ENCODE peak calls at places on chromosomes 4 and X, in four cellular contexts. A, F, L and J are unnamed samples.

GRCh38 chr4:48778431-48779094 is 1.5 kb downstream of the FRYL start:
- DNase-seq in A (no peak), F (peak), L (no peak), J (no peak)

GRCh38 chr4:171979461-171979860 is 166.3 kb downstream of the GALNTL6 start:
- DNase-seq in A (no peak), F (no peak), L (no peak), J (no peak)

GRCh38 chr4:143353797-143354196 is 17.1 kb downstream of the GAB1 start:
- DNase-seq in A (no peak), F (no peak), L (no peak), J (no peak)

GRCh38 chr4:26806331-26806730 is 54.3 kb upstream of the STIM2 start:
- DNase-seq in A (no peak), F (no peak), L (no peak), J (no peak)

GRCh38 chr4:139800082-139800481 is 134.5 kb downstream of the MGST2 start:
- DNase-seq in A (no peak), F (no peak), L (peak), J (no peak)

GRCh38 chr4:98573791-98574190 is 84.6 kb downstream of the TSPAN5 start:
- DNase-seq in A (no peak), F (no peak), L (no peak), J (no peak)

GRCh38 chrX:2237976-2238375 is 262.8 kb downstream of the DHRSX start:
- DNase-seq in A (no peak), F (no peak), L (no peak), J (no peak)

GRCh38 chr4:169724251-169724650 is 33.5 kb downstream of the HPF1 start:
- DNase-seq in A (no peak), F (no peak), L (no peak), J (no peak)

GRCh38 chrX:18354369-18355329 is at the start of gene SCML2:
- DNase-seq in A (peak), F (peak), L (peak), J (no peak)

GRCh38 chr4:185137233-185137925 is 5.7 kb upstream of the SLC25A4 start:
- DNase-seq in A (no peak), F (no peak), L (no peak), J (no peak)

GRCh38 chr4:121277194-121278105 is 103.4 kb downstream of the QRFPR start:
- DNase-seq in A (no peak), F (peak), L (peak), J (peak)

GRCh38 chr4:178778500-178778899 is 1336.3 kb upstream of the AGA start:
- DNase-seq in A (no peak), F (no peak), L (no peak), J (no peak)

GRCh38 chrX:20007962-20008633 is 17.2 kb upstream of the BCLAF3 start:
- DNase-seq in A (no peak), F (no peak), L (no peak), J (no peak)

GRCh38 chrX:17459596-17459995 is 84.6 kb downstream of the NHS start:
- DNase-seq in A (no peak), F (no peak), L (no peak), J (no peak)

GRCh38 chr4:14110407-14110806 is 482.9 kb upstream of the BOD1L1 start:
- DNase-seq in A (no peak), F (no peak), L (peak), J (no peak)

GRCh38 chr4:51930557-51930956 is 87.6 kb downstream of the DCUN1D4 start:
- DNase-seq in A (no peak), F (no peak), L (no peak), J (no peak)

GRCh38 chr4:77308843-77309242 is 151.8 kb downstream of the CCNG2 start:
- DNase-seq in A (peak), F (peak), L (peak), J (peak)

GRCh38 chr4:66590488-66591215 is 920.4 kb upstream of the EPHA5 start:
- DNase-seq in A (no peak), F (no peak), L (no peak), J (no peak)

GRCh38 chr4:47167391-47167790 is 136.0 kb downstream of the GABRB1 start:
- DNase-seq in A (no peak), F (no peak), L (no peak), J (no peak)

GRCh38 chr4:127212701-127213100 is 420.1 kb upstream of the INTU start:
- DNase-seq in A (no peak), F (no peak), L (no peak), J (no peak)

GRCh38 chr4:185709802-185710486 is 102.0 kb downstream of the SORBS2 start:
- DNase-seq in A (no peak), F (peak), L (no peak), J (no peak)

GRCh38 chrX:3263681-3264126 is 82.7 kb downstream of the MXRA5 start:
- DNase-seq in A (no peak), F (no peak), L (peak), J (no peak)

GRCh38 chr4:46653842-46654241 is 255.2 kb downstream of the COX7B2 start:
- DNase-seq in A (no peak), F (no peak), L (no peak), J (no peak)

GRCh38 chr4:114688063-114688462 is 89.5 kb downstream of the UGT8 start:
- DNase-seq in A (no peak), F (no peak), L (no peak), J (no peak)

GRCh38 chrX:29652484-29652883 is 562.9 kb upstream of the MAGEB2 start:
- DNase-seq in A (no peak), F (no peak), L (no peak), J (no peak)

GRCh38 chrX:11667286-11667685 is 1.6 kb upstream of the ARHGAP6 start:
- DNase-seq in A (no peak), F (no peak), L (no peak), J (no peak)

GRCh38 chr4:183837222-183837621 is 67.9 kb upstream of the STOX2 start:
- DNase-seq in A (no peak), F (no peak), L (no peak), J (no peak)

GRCh38 chr4:183842134-183842838 is 62.8 kb upstream of the STOX2 start:
- DNase-seq in A (no peak), F (no peak), L (no peak), J (no peak)

GRCh38 chr4:183838987-183839712 is 66.0 kb upstream of the STOX2 start:
- DNase-seq in A (no peak), F (no peak), L (peak), J (no peak)

GRCh38 chr4:183841001-183841400 is 64.1 kb upstream of the STOX2 start:
- DNase-seq in A (no peak), F (no peak), L (no peak), J (no peak)

DNA sequence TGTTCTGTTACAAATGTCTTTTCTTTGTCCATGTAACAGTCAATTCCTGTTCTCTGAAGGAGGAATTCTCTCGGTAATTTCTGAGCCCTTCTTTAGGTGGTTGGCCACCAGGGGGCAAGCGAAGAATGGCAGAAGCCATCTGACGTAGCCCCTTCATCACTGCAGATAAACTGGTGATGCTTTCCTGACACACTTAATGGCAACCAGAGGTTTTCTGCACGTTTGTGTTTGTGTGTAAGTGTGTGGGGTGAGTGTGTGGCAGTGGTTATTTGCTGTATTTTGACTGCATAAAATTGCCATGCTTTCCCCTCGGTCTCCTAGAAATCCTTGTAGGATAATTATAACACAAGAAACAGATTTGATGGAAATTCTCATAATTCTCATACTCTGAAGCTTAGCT is 64.8 kb upstream of the STOX2 start:
- DNase-seq in A (peak), F (peak), L (peak), J (peak)
- TF ChIP-seq MAX in A (no peak), F (no peak), L (no peak), J (no peak)

DNA sequence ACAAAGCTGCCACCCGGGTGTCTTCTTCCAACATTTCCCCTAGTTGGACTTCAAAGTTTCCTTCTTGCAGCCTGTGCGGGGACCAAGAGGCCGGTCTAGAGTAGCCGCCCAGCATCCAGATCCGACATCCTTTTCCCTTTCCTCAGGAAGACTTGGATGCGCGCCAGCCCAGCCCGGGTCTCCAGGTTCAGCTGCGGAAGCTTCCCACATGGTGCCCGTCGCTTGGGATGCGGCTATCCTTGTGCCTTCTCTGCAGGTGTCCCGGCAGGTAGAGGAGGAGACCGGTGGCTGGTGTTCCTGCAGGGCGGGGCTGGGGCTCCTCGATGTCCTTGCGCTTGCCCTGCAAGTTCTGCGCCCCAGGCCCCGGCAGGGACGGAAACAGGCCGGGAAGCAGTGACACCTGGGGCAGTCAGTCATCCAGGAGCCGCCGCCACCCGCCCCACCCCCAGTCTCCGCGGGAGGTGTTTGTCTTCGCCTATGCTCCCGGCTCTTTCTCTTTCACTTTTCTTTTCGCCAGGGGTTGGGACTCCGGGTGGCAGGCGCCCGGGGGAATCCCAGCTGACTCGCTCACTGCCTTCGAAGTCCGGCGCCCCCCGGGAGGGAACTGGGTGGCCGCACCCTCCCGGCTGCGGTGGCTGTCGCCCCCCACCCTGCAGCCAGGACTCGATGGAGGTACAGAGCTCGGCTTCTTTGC is at the start of gene IL15:
- DNase-seq in A (peak), F (peak), L (peak), J (peak)
- TF ChIP-seq POLR2A in A (no peak), F (no peak), L (no peak), J (no peak)

GRCh38 chr4:142315999-142316398 is 530.1 kb downstream of the INPP4B start:
- DNase-seq in A (no peak), F (no peak), L (no peak), J (no peak)
- TF ChIP-seq REST in A (no peak), F (no peak), L (no peak), J (no peak)

GRCh38 chrX:119758682-119759332 is 419 bp downstream of the SOWAHD start:
- DNase-seq in A (peak), F (no peak), L (no peak), J (no peak)

GRCh38 chrX:119762718-119763117 is 4.3 kb downstream of the SOWAHD start:
- DNase-seq in A (no peak), F (no peak), L (no peak), J (no peak)

GRCh38 chrX:119757979-119758681 is at the start of gene SOWAHD:
- DNase-seq in A (peak), F (peak), L (peak), J (no peak)

GRCh38 chrX:119759333-119759766 is 962 bp downstream of the SOWAHD start:
- DNase-seq in A (no peak), F (no peak), L (no peak), J (no peak)

GRCh38 chrX:119760026-119760902 is 1.9 kb downstream of the SOWAHD start:
- DNase-seq in A (no peak), F (no peak), L (no peak), J (no peak)
- TF ChIP-seq MAX in A (no peak), F (no peak), L (no peak), J (no peak)

GRCh38 chr4:57139783-57140182 is 29.6 kb upstream of the IGFBP7 start:
- DNase-seq in A (no peak), F (no peak), L (no peak), J (no peak)

GRCh38 chr4:57132746-57133142 is 22.6 kb upstream of the IGFBP7 start:
- DNase-seq in A (no peak), F (no peak), L (no peak), J (no peak)

GRCh38 chr4:57131849-57132745 is 21.9 kb upstream of the IGFBP7 start:
- DNase-seq in A (no peak), F (peak), L (no peak), J (no peak)

GRCh38 chr4:57137261-57137660 is 27.1 kb upstream of the IGFBP7 start:
- DNase-seq in A (no peak), F (no peak), L (no peak), J (no peak)

GRCh38 chr4:57136281-57136680 is 26.1 kb upstream of the IGFBP7 start:
- DNase-seq in A (no peak), F (no peak), L (no peak), J (no peak)
- TF ChIP-seq POLR2A in A (no peak), F (no peak), L (no peak), J (no peak)

GRCh38 chr4:70739496-70740337 is 18.0 kb downstream of the RUFY3 start:
- DNase-seq in A (no peak), F (peak), L (no peak), J (no peak)

GRCh38 chr4:70737409-70737808 is 15.6 kb downstream of the RUFY3 start:
- DNase-seq in A (no peak), F (no peak), L (no peak), J (no peak)

GRCh38 chr4:70737006-70737405 is 15.2 kb downstream of the RUFY3 start:
- DNase-seq in A (no peak), F (no peak), L (no peak), J (no peak)

GRCh38 chr4:70734971-70735370 is 13.2 kb downstream of the RUFY3 start:
- DNase-seq in A (no peak), F (no peak), L (no peak), J (no peak)

DNA sequence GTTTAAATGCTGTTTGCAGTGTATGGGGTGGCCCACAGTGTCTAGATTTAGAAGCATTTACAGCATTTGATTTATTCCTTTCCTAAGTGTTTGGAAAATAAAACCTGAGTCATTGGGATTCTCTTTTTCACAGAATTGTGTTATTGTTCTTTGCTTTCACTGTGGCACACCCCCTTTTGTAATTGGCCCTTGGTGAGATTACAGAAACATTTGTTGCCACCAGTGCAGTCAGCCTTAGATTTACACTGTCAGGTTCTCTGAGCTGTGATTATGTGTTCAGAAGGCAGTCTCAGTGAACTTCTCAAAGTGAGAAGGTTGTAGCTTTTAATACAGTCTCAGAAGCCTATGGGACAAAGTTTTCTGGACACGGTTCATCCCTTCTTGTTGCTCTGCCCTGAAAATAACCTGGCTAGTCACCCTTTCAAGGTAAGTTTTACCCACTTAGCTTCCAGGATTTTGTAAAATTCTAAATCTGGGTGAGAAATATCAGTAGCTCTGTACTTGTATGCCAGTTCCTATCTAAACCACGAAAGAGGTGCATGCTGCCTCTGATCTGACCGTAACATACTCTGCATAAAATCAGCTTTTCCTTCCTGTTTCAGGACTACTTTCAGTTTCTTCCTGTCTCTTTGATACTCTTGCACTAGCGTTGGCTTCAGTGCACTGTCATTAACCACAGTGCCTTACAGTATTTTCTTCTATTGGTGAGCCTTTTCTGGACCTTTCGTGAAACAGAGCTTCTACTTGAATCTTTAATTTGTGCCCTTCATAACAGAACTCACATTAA is 12.6 kb downstream of the RUFY3 start:
- DNase-seq in A (no peak), F (peak), L (no peak), J (no peak)
- TF ChIP-seq REST in A (no peak), F (no peak), L (no peak), J (no peak)